ENCODE peak calls at places on chromosomes 7 and 10, in seven cellular contexts. G, R, I, Q, D, O and F are unnamed samples.
A peak's percentile ranks its signal among the peaks of the same experiment; 100 is the strongest.

GRCh38 chr7:94907026-94907419 is 371 bp upstream of the PPP1R9A start:
- DNase-seq in R (no peak), I (no peak), O (no peak), Q (no peak), D (no peak), G (no peak), F (no peak)

GRCh38 chr10:74836855-74837254 is 10.5 kb downstream of the KAT6B start:
- DNase-seq in R (no peak), O (no peak), G (no peak), I (no peak), Q (no peak), D (no peak), F (no peak)

GRCh38 chr7:137760111-137760510 is 86.7 kb downstream of the DGKI start:
- DNase-seq in Q (peak; percentile 82), O (no peak), I (no peak), G (no peak), D (no peak), R (no peak), F (no peak)

GRCh38 chr7:16982640-16983103 is 100.9 kb upstream of the AGR3 start:
- DNase-seq in G (peak; percentile 45), D (no peak), Q (peak; percentile 13), I (peak; percentile 30), R (no peak), O (peak; percentile 10), F (no peak)

GRCh38 chr7:140625908-140626868 is 14.4 kb downstream of the DENND2A start:
- DNase-seq in Q (peak; percentile 66), G (peak; percentile 10), D (peak; percentile 43), I (peak; percentile 90), O (no peak), R (no peak), F (peak; percentile 82)

GRCh38 chr7:101702362-101702850 is 73.3 kb upstream of the MYL10 start:
- DNase-seq in G (no peak), O (no peak), D (no peak), Q (no peak), R (no peak), I (peak; percentile 23), F (no peak)

GRCh38 chr7:142452791-142453190 is 194.9 kb upstream of the PRSS58 start:
- DNase-seq in G (no peak), R (no peak), O (no peak), D (no peak), Q (no peak), I (no peak), F (no peak)

GRCh38 chr10:75396861-75397570 is 4.5 kb downstream of the ZNF503 start:
- DNase-seq in O (peak; percentile 52), R (no peak), G (no peak), Q (no peak), I (no peak), D (peak; percentile 51), F (no peak)

GRCh38 chr7:126690848-126691751 is 561.6 kb downstream of the GRM8 start:
- DNase-seq in R (no peak), D (no peak), G (no peak), I (no peak), Q (no peak), O (no peak), F (no peak)

GRCh38 chr10:104300736-104301292 is 31.8 kb downstream of the GSTO2 start:
- DNase-seq in G (peak; percentile 94), I (peak; percentile 95), O (peak; percentile 19), Q (peak; percentile 79), R (no peak), D (no peak), F (peak; percentile 95)

GRCh38 chr10:113053091-113053490 is 103.0 kb downstream of the TCF7L2 start:
- DNase-seq in G (no peak), I (no peak), Q (no peak), R (no peak), D (no peak), O (no peak), F (no peak)

GRCh38 chr10:105743343-105744056 is 1102.4 kb downstream of the SORCS3 start:
- DNase-seq in G (no peak), O (no peak), I (no peak), D (no peak), Q (no peak), R (no peak), F (no peak)

GRCh38 chr10:67925449-67926005 is 41.1 kb downstream of the SIRT1 start:
- DNase-seq in G (no peak), Q (no peak), I (peak; percentile 35), R (no peak), O (no peak), D (no peak), F (peak; percentile 75)

GRCh38 chr7:130256716-130257115 is 9.9 kb upstream of the CPA2 start:
- DNase-seq in D (no peak), G (no peak), I (no peak), O (no peak), Q (no peak), R (no peak), F (no peak)

GRCh38 chr7:40470111-40470736 is 335.4 kb downstream of the SUGCT start:
- DNase-seq in I (no peak), O (no peak), Q (no peak), R (no peak), G (no peak), D (no peak), F (peak; percentile 27)

GRCh38 chr10:30804478-30805055 is 175.0 kb upstream of the LYZL2 start:
- DNase-seq in Q (no peak), G (no peak), O (no peak), I (peak; percentile 26), R (no peak), D (no peak), F (no peak)

GRCh38 chr10:33798754-33799153 is 464.3 kb upstream of the NRP1 start:
- DNase-seq in G (no peak), O (no peak), I (no peak), D (no peak), R (no peak), Q (no peak), F (no peak)

GRCh38 chr7:98230746-98231471 is 19.7 kb downstream of the BHLHA15 start:
- DNase-seq in D (no peak), I (no peak), Q (no peak), R (no peak), G (no peak), O (no peak), F (no peak)

GRCh38 chr10:86306628-86307278 is 59.8 kb downstream of the GRID1 start:
- DNase-seq in I (peak; percentile 3), D (peak; percentile 62), O (peak; percentile 87), R (no peak), Q (no peak), G (no peak), F (no peak)

GRCh38 chr7:44460325-44460724 is 30.1 kb downstream of the NUDCD3 start:
- DNase-seq in D (no peak), R (peak; percentile 56), I (peak; percentile 30), Q (no peak), O (no peak), G (no peak), F (no peak)

GRCh38 chr7:1569016-1569415 is 816 bp downstream of the PSMG3 start:
- DNase-seq in O (no peak), Q (no peak), G (peak; percentile 31), R (no peak), D (no peak), I (peak; percentile 36), F (no peak)

GRCh38 chr10:49362596-49363260 is 33.2 kb downstream of the DRGX start:
- DNase-seq in I (no peak), D (no peak), Q (no peak), G (no peak), O (no peak), R (peak; percentile 75), F (no peak)

GRCh38 chr10:81013771-81014170 is 476.1 kb downstream of the SH2D4B start:
- DNase-seq in G (no peak), D (no peak), R (no peak), I (peak; percentile 10), Q (no peak), O (no peak), F (no peak)

GRCh38 chr10:88386878-88387773 is 196.0 kb downstream of the RNLS start:
- DNase-seq in I (peak; percentile 42), O (no peak), R (peak; percentile 54), D (no peak), G (no peak), Q (no peak), F (peak; percentile 44)

GRCh38 chr7:104956753-104957450 is 57.1 kb upstream of the KMT2E start:
- DNase-seq in Q (no peak), I (peak; percentile 95), O (no peak), G (no peak), R (peak; percentile 61), D (no peak), F (peak; percentile 96)

GRCh38 chr10:36057180-36057579 is 415.1 kb upstream of the FZD8 start:
- DNase-seq in O (no peak), Q (no peak), D (no peak), G (no peak), I (no peak), R (no peak), F (no peak)

GRCh38 chr7:50595538-50596102 is 30.4 kb upstream of the DDC start:
- DNase-seq in G (no peak), R (no peak), Q (peak; percentile 73), D (peak; percentile 18), O (no peak), I (peak; percentile 49), F (peak; percentile 18)

GRCh38 chr10:931326-932318 is at the start of gene LARP4B:
- DNase-seq in D (peak; percentile 95), O (peak; percentile 95), G (peak; percentile 81), R (peak; percentile 98), I (peak; percentile 98), Q (peak; percentile 85), F (peak; percentile 83)

GRCh38 chr10:85175635-85176034 is 847.2 kb downstream of the CCSER2 start:
- DNase-seq in O (no peak), R (no peak), G (no peak), I (no peak), Q (no peak), D (peak; percentile 8), F (no peak)

GRCh38 chr10:3780056-3780765 is 4.8 kb downstream of the KLF6 start:
- DNase-seq in O (no peak), D (no peak), I (peak; percentile 77), Q (no peak), R (no peak), G (no peak), F (no peak)

GRCh38 chr7:121547341-121548092 is 151.4 kb upstream of the FAM3C start:
- DNase-seq in Q (peak; percentile 56), D (no peak), R (peak; percentile 51), O (peak; percentile 5), I (peak; percentile 50), G (peak; percentile 46), F (no peak)

GRCh38 chr7:22663721-22664120 is 63.3 kb upstream of the IL6 start:
- DNase-seq in I (no peak), O (no peak), G (no peak), D (no peak), Q (no peak), R (no peak), F (no peak)